ENCODE peak calls at places on chromosomes 7 and 10, in four cellular contexts. One of them, this sample, is unnamed.

GRCh38 chr10:103758294-103758681 is 97.1 kb downstream of the SH3PXD2A start:
- DNase-seq in IMR-90: peak; percentile 86
- DNase-seq in endothelial cell of umbilical vein: peak; percentile 44
- DNase-seq in K562: no peak
- DNase-seq in this sample: no peak

GRCh38 chr10:96287392-96288105 is 16.2 kb upstream of the BLNK start:
- DNase-seq in endothelial cell of umbilical vein: no peak
- DNase-seq in IMR-90: no peak
- DNase-seq in K562: no peak
- DNase-seq in this sample: no peak

GRCh38 chr7:129855935-129856717 is 96.6 kb downstream of the UBE2H start:
- DNase-seq in endothelial cell of umbilical vein: no peak
- DNase-seq in K562: no peak
- DNase-seq in IMR-90: no peak
- DNase-seq in this sample: no peak

GRCh38 chr10:88254091-88254490 is 329.0 kb downstream of the RNLS start:
- DNase-seq in IMR-90: peak; percentile 90
- DNase-seq in endothelial cell of umbilical vein: peak; percentile 65
- DNase-seq in K562: no peak
- DNase-seq in this sample: peak; percentile 23

GRCh38 chr7:17229257-17229656 is 69.2 kb upstream of the AHR start:
- DNase-seq in K562: no peak
- DNase-seq in endothelial cell of umbilical vein: no peak
- DNase-seq in IMR-90: no peak
- DNase-seq in this sample: no peak

GRCh38 chr10:104750306-104750705 is 109.2 kb downstream of the SORCS3 start:
- DNase-seq in IMR-90: no peak
- DNase-seq in endothelial cell of umbilical vein: no peak
- DNase-seq in K562: no peak
- DNase-seq in this sample: no peak

GRCh38 chr7:480531-481218 is 39.0 kb downstream of the PDGFA start:
- DNase-seq in K562: peak; percentile 76
- DNase-seq in IMR-90: no peak
- DNase-seq in endothelial cell of umbilical vein: no peak
- DNase-seq in this sample: no peak

GRCh38 chr7:16916111-16916639 is 34.4 kb upstream of the AGR3 start:
- DNase-seq in IMR-90: peak; percentile 89
- DNase-seq in K562: no peak
- DNase-seq in endothelial cell of umbilical vein: no peak
- DNase-seq in this sample: peak; percentile 74

GRCh38 chr10:132469197-132469942 is 68.2 kb upstream of the INPP5A start:
- DNase-seq in IMR-90: no peak
- DNase-seq in K562: no peak
- DNase-seq in endothelial cell of umbilical vein: peak; percentile 22
- DNase-seq in this sample: no peak

GRCh38 chr7:83957333-83957732 is 237.3 kb downstream of the SEMA3A start:
- DNase-seq in endothelial cell of umbilical vein: no peak
- DNase-seq in IMR-90: peak; percentile 7
- DNase-seq in K562: no peak
- DNase-seq in this sample: no peak

GRCh38 chr7:27739914-27740448 is at the start of gene TAX1BP1:
- DNase-seq in IMR-90: peak; percentile 94
- DNase-seq in endothelial cell of umbilical vein: peak; percentile 94
- DNase-seq in K562: peak; percentile 95
- DNase-seq in this sample: peak; percentile 50

GRCh38 chr10:132528064-132528800 is 9.4 kb upstream of the INPP5A start:
- DNase-seq in K562: no peak
- DNase-seq in IMR-90: peak; percentile 42
- DNase-seq in endothelial cell of umbilical vein: no peak
- DNase-seq in this sample: no peak

GRCh38 chr10:15052121-15052520 is 8.4 kb downstream of the OLAH start:
- DNase-seq in IMR-90: peak; percentile 20
- DNase-seq in endothelial cell of umbilical vein: no peak
- DNase-seq in K562: no peak
- DNase-seq in this sample: no peak

GRCh38 chr10:15045380-15045779 is 1.6 kb downstream of the OLAH start:
- DNase-seq in endothelial cell of umbilical vein: no peak
- DNase-seq in IMR-90: no peak
- DNase-seq in K562: no peak
- DNase-seq in this sample: no peak

GRCh38 chr10:15043674-15044073 is at the start of gene OLAH:
- DNase-seq in K562: no peak
- DNase-seq in IMR-90: no peak
- DNase-seq in endothelial cell of umbilical vein: no peak
- DNase-seq in this sample: no peak

GRCh38 chr10:15046626-15047025 is 2.9 kb downstream of the OLAH start:
- DNase-seq in IMR-90: peak; percentile 33
- DNase-seq in endothelial cell of umbilical vein: no peak
- DNase-seq in K562: no peak
- DNase-seq in this sample: no peak
- H3K9me1 ChIP-seq in IMR-90: peaks cover 3% of the 10 kb centered on the region
- H3K9me1 ChIP-seq in endothelial cell of umbilical vein: no peaks in the 10 kb centered on the region
- H3K9me1 ChIP-seq in K562: no peaks in the 10 kb centered on the region
- H3K9me1 ChIP-seq in this sample: no peaks in the 10 kb centered on the region

GRCh38 chr10:1120146-1120695 is 64.0 kb downstream of the WDR37 start:
- DNase-seq in K562: no peak
- DNase-seq in endothelial cell of umbilical vein: no peak
- DNase-seq in IMR-90: no peak
- DNase-seq in this sample: no peak
- H3K9me1 ChIP-seq in K562: no peaks in the 10 kb centered on the region
- H3K9me1 ChIP-seq in endothelial cell of umbilical vein: no peaks in the 10 kb centered on the region
- H3K9me1 ChIP-seq in IMR-90: peaks cover 4% of the 10 kb centered on the region
- H3K9me1 ChIP-seq in this sample: no peaks in the 10 kb centered on the region

GRCh38 chr10:33295851-33296250 is 38.6 kb downstream of the NRP1 start:
- DNase-seq in K562: no peak
- DNase-seq in IMR-90: no peak
- DNase-seq in endothelial cell of umbilical vein: no peak
- DNase-seq in this sample: no peak
- H3K9me1 ChIP-seq in K562: no peaks in the 10 kb centered on the region
- H3K9me1 ChIP-seq in IMR-90: peaks cover 9% of the 10 kb centered on the region
- H3K9me1 ChIP-seq in endothelial cell of umbilical vein: no peaks in the 10 kb centered on the region
- H3K9me1 ChIP-seq in this sample: no peaks in the 10 kb centered on the region

GRCh38 chr10:7855205-7855604 is 36.9 kb downstream of the TAF3 start:
- DNase-seq in IMR-90: no peak
- DNase-seq in endothelial cell of umbilical vein: no peak
- DNase-seq in K562: no peak
- DNase-seq in this sample: no peak

GRCh38 chr10:7857259-7857658 is 39.0 kb downstream of the TAF3 start:
- DNase-seq in IMR-90: no peak
- DNase-seq in K562: no peak
- DNase-seq in endothelial cell of umbilical vein: peak; percentile 14
- DNase-seq in this sample: no peak

GRCh38 chr10:7853226-7853891 is 35.1 kb downstream of the TAF3 start:
- DNase-seq in IMR-90: no peak
- DNase-seq in K562: no peak
- DNase-seq in endothelial cell of umbilical vein: no peak
- DNase-seq in this sample: no peak

GRCh38 chr10:7856685-7857084 is 38.4 kb downstream of the TAF3 start:
- DNase-seq in IMR-90: peak; percentile 4
- DNase-seq in K562: no peak
- DNase-seq in endothelial cell of umbilical vein: no peak
- DNase-seq in this sample: no peak

DNA sequence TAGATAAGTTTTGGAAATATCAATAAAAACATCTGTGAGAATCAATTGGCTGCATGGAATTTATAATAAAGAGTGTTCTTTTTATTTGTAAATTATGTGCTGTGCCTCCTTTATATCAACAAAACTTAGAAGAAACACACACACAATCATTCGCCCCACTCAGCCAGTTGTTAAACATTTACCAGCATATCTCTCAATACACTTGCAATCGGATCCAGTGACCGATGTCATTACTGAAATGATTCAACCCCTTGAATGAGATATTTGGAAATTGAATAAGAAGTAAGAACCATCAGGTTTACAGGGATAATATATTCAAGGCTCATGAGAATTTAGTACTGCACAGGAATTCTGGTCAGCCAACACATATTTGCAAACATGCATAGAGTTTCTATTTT is 35.6 kb downstream of the TAF3 start:
- DNase-seq in IMR-90: no peak
- DNase-seq in K562: no peak
- DNase-seq in endothelial cell of umbilical vein: no peak
- DNase-seq in this sample: no peak
- H3K9me1 ChIP-seq in IMR-90: peaks cover 3% of the 10 kb centered on the region
- H3K9me1 ChIP-seq in K562: no peaks in the 10 kb centered on the region
- H3K9me1 ChIP-seq in endothelial cell of umbilical vein: no peaks in the 10 kb centered on the region
- H3K9me1 ChIP-seq in this sample: no peaks in the 10 kb centered on the region

DNA sequence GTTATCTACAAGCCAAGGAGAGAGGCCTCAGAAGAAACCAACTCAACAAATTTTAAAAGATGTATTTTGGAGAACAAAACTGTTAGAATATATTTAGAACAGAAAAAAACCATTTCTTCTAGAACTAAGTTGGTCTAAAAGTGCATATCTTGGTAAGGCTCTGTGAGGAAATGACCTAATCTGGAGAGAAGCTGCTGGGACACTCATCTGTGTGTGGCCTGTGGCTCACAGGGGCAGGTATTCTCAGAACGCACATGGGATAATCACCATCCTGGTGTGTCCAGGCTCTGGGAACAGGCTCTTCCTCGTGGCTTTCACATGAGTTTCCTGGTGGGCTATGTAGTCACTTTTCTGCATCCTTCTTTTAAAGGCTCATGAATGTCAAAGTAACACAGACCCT is 38.1 kb upstream of the PRSS1 start:
- DNase-seq in IMR-90: no peak
- DNase-seq in endothelial cell of umbilical vein: no peak
- DNase-seq in K562: no peak
- DNase-seq in this sample: no peak
- H3K9me1 ChIP-seq in IMR-90: no peaks in the 10 kb centered on the region
- H3K9me1 ChIP-seq in endothelial cell of umbilical vein: no peaks in the 10 kb centered on the region
- H3K9me1 ChIP-seq in K562: no peaks in the 10 kb centered on the region
- H3K9me1 ChIP-seq in this sample: no peaks in the 10 kb centered on the region

GRCh38 chr10:14116837-14117236 is 213.9 kb downstream of the FRMD4A start:
- DNase-seq in endothelial cell of umbilical vein: no peak
- DNase-seq in IMR-90: no peak
- DNase-seq in K562: no peak
- DNase-seq in this sample: no peak
- H3K9me1 ChIP-seq in endothelial cell of umbilical vein: no peaks in the 10 kb centered on the region
- H3K9me1 ChIP-seq in IMR-90: no peaks in the 10 kb centered on the region
- H3K9me1 ChIP-seq in K562: no peaks in the 10 kb centered on the region
- H3K9me1 ChIP-seq in this sample: no peaks in the 10 kb centered on the region

DNA sequence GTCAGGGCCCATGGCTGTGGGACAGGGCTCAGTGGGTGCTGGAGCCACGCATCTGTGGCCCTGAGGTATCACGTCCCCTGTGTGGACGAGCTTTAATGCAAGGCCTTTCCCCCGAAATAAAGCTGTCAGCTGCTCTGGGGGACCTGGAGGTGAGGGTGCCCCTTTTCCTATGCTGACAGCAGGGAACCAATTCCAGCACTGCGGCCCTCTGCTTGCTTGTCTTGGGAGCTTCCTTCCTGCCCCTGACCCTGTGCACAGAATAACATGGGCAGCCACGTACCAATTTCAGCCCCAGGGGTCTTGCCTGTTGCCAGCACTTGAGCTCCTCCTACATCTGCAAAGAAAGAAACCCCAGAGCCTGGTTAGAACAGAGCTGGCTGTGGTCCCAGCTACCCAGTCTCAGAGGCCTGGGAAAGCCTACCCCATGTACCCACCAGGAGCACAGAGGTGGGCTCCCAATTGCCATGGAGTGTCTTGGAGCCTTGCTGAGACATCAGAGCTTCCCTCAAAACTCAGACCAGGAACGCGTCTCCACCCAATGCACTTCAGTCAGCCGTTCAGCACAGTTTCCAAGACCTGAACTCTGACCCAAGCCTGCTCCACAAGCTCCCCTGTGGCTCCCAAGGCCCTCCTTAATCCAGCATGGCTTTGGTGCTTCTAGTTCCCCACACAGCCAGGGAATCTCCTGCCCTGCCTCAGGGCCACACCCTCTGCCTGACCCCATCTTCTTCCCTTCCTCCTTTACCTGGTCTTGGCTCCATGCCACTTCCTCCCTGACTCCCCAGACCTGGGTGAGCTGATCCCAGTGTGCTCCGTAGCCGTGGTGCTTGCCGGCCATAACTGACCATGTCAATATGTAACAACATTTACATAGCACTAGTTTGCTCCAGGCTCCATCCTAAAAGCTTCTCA is 20.3 kb downstream of the TMEM273 start:
- DNase-seq in IMR-90: no peak
- DNase-seq in K562: no peak
- DNase-seq in endothelial cell of umbilical vein: no peak
- DNase-seq in this sample: no peak
- H3K9me1 ChIP-seq in IMR-90: no peaks in the 10 kb centered on the region
- H3K9me1 ChIP-seq in K562: peaks cover 8% of the 10 kb centered on the region
- H3K9me1 ChIP-seq in endothelial cell of umbilical vein: no peaks in the 10 kb centered on the region
- H3K9me1 ChIP-seq in this sample: no peaks in the 10 kb centered on the region

GRCh38 chr10:126580873-126581647 is 89.4 kb downstream of the C10orf90 start:
- DNase-seq in IMR-90: no peak
- DNase-seq in endothelial cell of umbilical vein: no peak
- DNase-seq in K562: no peak
- DNase-seq in this sample: no peak
- H3K9me1 ChIP-seq in IMR-90: no peaks in the 10 kb centered on the region
- H3K9me1 ChIP-seq in endothelial cell of umbilical vein: no peaks in the 10 kb centered on the region
- H3K9me1 ChIP-seq in K562: no peaks in the 10 kb centered on the region
- H3K9me1 ChIP-seq in this sample: no peaks in the 10 kb centered on the region

This sample was measured in keratinocyte.